ENCODE peak calls at places on chromosomes 13 and 19, in six cellular contexts. One of them, this sample, is unnamed. For H3K4me1, the result is how much of the 10 kb centered on the place peaks cover.

GRCh38 chr19:41872775-41873647 is 4.1 kb upstream of the CD79A start:
- DNase-seq in heart left ventricle: peak
- DNase-seq in mammary epithelial cell: peak
- DNase-seq in upper lobe of left lung: peak
- DNase-seq in left ventricle myocardium inferior: peak
- DNase-seq in adipocyte: peak
- DNase-seq in this sample: no peak

GRCh38 chr13:28494537-28494860 is 429 bp downstream of the FLT1 start:
- DNase-seq in heart left ventricle: peak
- DNase-seq in mammary epithelial cell: peak
- DNase-seq in upper lobe of left lung: no peak
- DNase-seq in left ventricle myocardium inferior: no peak
- DNase-seq in adipocyte: peak
- DNase-seq in this sample: no peak

GRCh38 chr13:62357887-62358645 is 942.4 kb upstream of the PCDH20 start:
- DNase-seq in heart left ventricle: no peak
- DNase-seq in mammary epithelial cell: no peak
- DNase-seq in upper lobe of left lung: no peak
- DNase-seq in left ventricle myocardium inferior: no peak
- DNase-seq in adipocyte: peak
- DNase-seq in this sample: no peak

GRCh38 chr19:920051-920857 is 3.1 kb downstream of the KISS1R start:
- DNase-seq in heart left ventricle: no peak
- DNase-seq in mammary epithelial cell: peak
- DNase-seq in upper lobe of left lung: no peak
- DNase-seq in left ventricle myocardium inferior: no peak
- DNase-seq in adipocyte: peak
- DNase-seq in this sample: no peak

GRCh38 chr19:5436101-5436947 is 18.9 kb upstream of the ZNRF4 start:
- DNase-seq in heart left ventricle: no peak
- DNase-seq in mammary epithelial cell: no peak
- DNase-seq in upper lobe of left lung: no peak
- DNase-seq in left ventricle myocardium inferior: no peak
- DNase-seq in adipocyte: peak
- DNase-seq in this sample: peak

GRCh38 chr19:48492925-48493717 is 18.5 kb downstream of the LMTK3 start:
- DNase-seq in heart left ventricle: peak
- DNase-seq in mammary epithelial cell: peak
- DNase-seq in upper lobe of left lung: peak
- DNase-seq in left ventricle myocardium inferior: peak
- DNase-seq in adipocyte: peak
- DNase-seq in this sample: peak

GRCh38 chr19:32224371-32225244 is 120.8 kb upstream of the ZNF507 start:
- DNase-seq in heart left ventricle: peak
- DNase-seq in mammary epithelial cell: peak
- DNase-seq in upper lobe of left lung: peak
- DNase-seq in left ventricle myocardium inferior: peak
- DNase-seq in adipocyte: peak
- DNase-seq in this sample: peak

GRCh38 chr13:43611631-43612416 is 174.9 kb downstream of the ENOX1 start:
- DNase-seq in heart left ventricle: no peak
- DNase-seq in mammary epithelial cell: no peak
- DNase-seq in upper lobe of left lung: no peak
- DNase-seq in left ventricle myocardium inferior: no peak
- DNase-seq in adipocyte: peak
- DNase-seq in this sample: no peak

GRCh38 chr19:16435999-16436650 is 35.6 kb downstream of the EPS15L1 start:
- DNase-seq in heart left ventricle: no peak
- DNase-seq in mammary epithelial cell: no peak
- DNase-seq in upper lobe of left lung: no peak
- DNase-seq in left ventricle myocardium inferior: no peak
- DNase-seq in adipocyte: no peak
- DNase-seq in this sample: no peak

GRCh38 chr13:23651887-23652286 is 81.7 kb downstream of the TNFRSF19 start:
- DNase-seq in heart left ventricle: no peak
- DNase-seq in mammary epithelial cell: no peak
- DNase-seq in upper lobe of left lung: no peak
- DNase-seq in left ventricle myocardium inferior: no peak
- DNase-seq in adipocyte: no peak
- DNase-seq in this sample: no peak

GRCh38 chr13:105567951-105568510 is 967.4 kb downstream of the EFNB2 start:
- DNase-seq in heart left ventricle: no peak
- DNase-seq in mammary epithelial cell: no peak
- DNase-seq in upper lobe of left lung: peak
- DNase-seq in left ventricle myocardium inferior: no peak
- DNase-seq in adipocyte: no peak
- DNase-seq in this sample: no peak

GRCh38 chr19:30229524-30230174 is 142.5 kb upstream of the ZNF536 start:
- DNase-seq in heart left ventricle: no peak
- DNase-seq in mammary epithelial cell: no peak
- DNase-seq in upper lobe of left lung: no peak
- DNase-seq in left ventricle myocardium inferior: no peak
- DNase-seq in adipocyte: no peak
- DNase-seq in this sample: no peak

GRCh38 chr13:111354789-111355188 is 34.3 kb downstream of the TEX29 start:
- DNase-seq in heart left ventricle: no peak
- DNase-seq in mammary epithelial cell: no peak
- DNase-seq in upper lobe of left lung: no peak
- DNase-seq in left ventricle myocardium inferior: no peak
- DNase-seq in adipocyte: no peak
- DNase-seq in this sample: no peak

GRCh38 chr13:30441304-30441703 is 19.0 kb downstream of the UBE2L5 start:
- DNase-seq in heart left ventricle: no peak
- DNase-seq in mammary epithelial cell: no peak
- DNase-seq in upper lobe of left lung: no peak
- DNase-seq in left ventricle myocardium inferior: no peak
- DNase-seq in adipocyte: no peak
- DNase-seq in this sample: no peak

GRCh38 chr19:39401549-39402416 is 4.9 kb upstream of the ZFP36 start:
- DNase-seq in heart left ventricle: peak
- DNase-seq in mammary epithelial cell: peak
- DNase-seq in upper lobe of left lung: peak
- DNase-seq in left ventricle myocardium inferior: no peak
- DNase-seq in adipocyte: peak
- DNase-seq in this sample: peak

GRCh38 chr13:100434010-100434763 is 154.4 kb downstream of the GGACT start:
- DNase-seq in heart left ventricle: no peak
- DNase-seq in mammary epithelial cell: peak
- DNase-seq in upper lobe of left lung: no peak
- DNase-seq in left ventricle myocardium inferior: no peak
- DNase-seq in adipocyte: peak
- DNase-seq in this sample: no peak

GRCh38 chr13:30191491-30192100 is 115.8 kb downstream of the KATNAL1 start:
- DNase-seq in heart left ventricle: no peak
- DNase-seq in mammary epithelial cell: peak
- DNase-seq in upper lobe of left lung: no peak
- DNase-seq in left ventricle myocardium inferior: no peak
- DNase-seq in adipocyte: no peak
- DNase-seq in this sample: no peak

GRCh38 chr13:26017196-26017921 is 34.5 kb downstream of the SHISA2 start:
- DNase-seq in heart left ventricle: peak
- DNase-seq in mammary epithelial cell: no peak
- DNase-seq in upper lobe of left lung: peak
- DNase-seq in left ventricle myocardium inferior: no peak
- DNase-seq in adipocyte: no peak
- DNase-seq in this sample: no peak
- H3K4me1 ChIP-seq in heart left ventricle: under half
- H3K4me1 ChIP-seq in mammary epithelial cell: under half
- H3K4me1 ChIP-seq in upper lobe of left lung: under half
- H3K4me1 ChIP-seq in left ventricle myocardium inferior: under half
- H3K4me1 ChIP-seq in adipocyte: under half
- H3K4me1 ChIP-seq in this sample: under half

GRCh38 chr19:49685845-49686332 is 3.5 kb upstream of the ADM5 start:
- DNase-seq in heart left ventricle: no peak
- DNase-seq in mammary epithelial cell: no peak
- DNase-seq in upper lobe of left lung: no peak
- DNase-seq in left ventricle myocardium inferior: no peak
- DNase-seq in adipocyte: no peak
- DNase-seq in this sample: peak

GRCh38 chr19:49683814-49684250 is 5.6 kb upstream of the ADM5 start:
- DNase-seq in heart left ventricle: no peak
- DNase-seq in mammary epithelial cell: no peak
- DNase-seq in upper lobe of left lung: no peak
- DNase-seq in left ventricle myocardium inferior: no peak
- DNase-seq in adipocyte: no peak
- DNase-seq in this sample: no peak

GRCh38 chr19:49682274-49682673 is 5.2 kb downstream of the PRMT1 start:
- DNase-seq in heart left ventricle: no peak
- DNase-seq in mammary epithelial cell: no peak
- DNase-seq in upper lobe of left lung: no peak
- DNase-seq in left ventricle myocardium inferior: no peak
- DNase-seq in adipocyte: no peak
- DNase-seq in this sample: no peak

GRCh38 chr19:49684983-49685553 is 4.3 kb upstream of the ADM5 start:
- DNase-seq in heart left ventricle: no peak
- DNase-seq in mammary epithelial cell: no peak
- DNase-seq in upper lobe of left lung: no peak
- DNase-seq in left ventricle myocardium inferior: no peak
- DNase-seq in adipocyte: no peak
- DNase-seq in this sample: no peak

DNA sequence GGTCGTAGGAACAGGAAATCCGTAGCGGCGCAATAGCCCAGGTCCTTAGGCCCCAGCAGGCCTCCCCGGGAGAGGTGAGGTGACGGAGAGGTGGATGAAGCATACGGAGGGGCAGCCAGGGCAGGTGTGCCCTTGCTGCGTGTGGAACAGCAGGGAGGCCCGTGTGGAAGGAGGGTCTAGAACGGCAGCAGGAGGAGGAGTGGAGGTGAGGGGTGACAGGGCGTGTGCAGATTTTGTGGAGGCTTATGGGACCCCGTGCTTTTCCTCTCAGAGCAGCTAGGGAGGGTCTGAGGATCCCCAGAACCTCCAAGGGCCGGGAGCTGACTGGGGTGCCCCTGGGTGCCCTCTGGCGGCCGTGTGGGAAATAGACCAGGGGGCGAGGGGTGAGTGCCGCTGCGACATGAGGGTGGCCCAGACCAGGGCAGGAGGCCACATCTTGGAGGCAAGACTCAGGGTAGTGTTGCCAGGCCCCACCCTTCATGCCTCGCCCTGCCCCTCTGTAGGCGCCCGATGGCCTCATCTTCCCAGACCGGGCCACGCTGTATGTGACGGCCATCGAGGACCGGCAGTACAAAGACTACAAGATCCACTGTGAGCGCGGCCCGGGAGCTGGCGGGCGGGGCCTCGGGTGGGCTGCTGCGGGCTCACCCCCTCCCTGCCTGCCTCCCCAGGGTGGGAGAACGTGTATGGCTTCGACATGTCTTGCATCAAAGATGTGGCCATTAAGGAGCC is 5.0 kb upstream of the ADM5 start:
- DNase-seq in heart left ventricle: no peak
- DNase-seq in mammary epithelial cell: no peak
- DNase-seq in upper lobe of left lung: no peak
- DNase-seq in left ventricle myocardium inferior: no peak
- DNase-seq in adipocyte: peak
- DNase-seq in this sample: no peak
- H3K4me1 ChIP-seq in heart left ventricle: under half
- H3K4me1 ChIP-seq in mammary epithelial cell: under half
- H3K4me1 ChIP-seq in upper lobe of left lung: half or more
- H3K4me1 ChIP-seq in left ventricle myocardium inferior: half or more
- H3K4me1 ChIP-seq in adipocyte: under half
- H3K4me1 ChIP-seq in this sample: under half

GRCh38 chr13:40205771-40206240 is 460.6 kb downstream of the FOXO1 start:
- DNase-seq in heart left ventricle: no peak
- DNase-seq in mammary epithelial cell: no peak
- DNase-seq in upper lobe of left lung: no peak
- DNase-seq in left ventricle myocardium inferior: no peak
- DNase-seq in adipocyte: no peak
- DNase-seq in this sample: no peak
- H3K4me1 ChIP-seq in heart left ventricle: under half
- H3K4me1 ChIP-seq in mammary epithelial cell: under half
- H3K4me1 ChIP-seq in upper lobe of left lung: under half
- H3K4me1 ChIP-seq in left ventricle myocardium inferior: under half
- H3K4me1 ChIP-seq in adipocyte: under half
- H3K4me1 ChIP-seq in this sample: under half

GRCh38 chr19:18830488-18830887 is 1.3 kb upstream of the UPF1 start:
- DNase-seq in heart left ventricle: no peak
- DNase-seq in mammary epithelial cell: no peak
- DNase-seq in upper lobe of left lung: no peak
- DNase-seq in left ventricle myocardium inferior: no peak
- DNase-seq in adipocyte: no peak
- DNase-seq in this sample: no peak

GRCh38 chr19:18833141-18833476 is 1.4 kb downstream of the UPF1 start:
- DNase-seq in heart left ventricle: no peak
- DNase-seq in mammary epithelial cell: no peak
- DNase-seq in upper lobe of left lung: no peak
- DNase-seq in left ventricle myocardium inferior: no peak
- DNase-seq in adipocyte: peak
- DNase-seq in this sample: no peak

GRCh38 chr19:18833849-18834643 is 2.3 kb downstream of the UPF1 start:
- DNase-seq in heart left ventricle: no peak
- DNase-seq in mammary epithelial cell: no peak
- DNase-seq in upper lobe of left lung: peak
- DNase-seq in left ventricle myocardium inferior: no peak
- DNase-seq in adipocyte: peak
- DNase-seq in this sample: no peak

GRCh38 chr19:18831524-18832330 is at the start of gene UPF1:
- DNase-seq in heart left ventricle: peak
- DNase-seq in mammary epithelial cell: peak
- DNase-seq in upper lobe of left lung: peak
- DNase-seq in left ventricle myocardium inferior: peak
- DNase-seq in adipocyte: peak
- DNase-seq in this sample: peak

GRCh38 chr19:18832331-18833140 is 777 bp downstream of the UPF1 start:
- DNase-seq in heart left ventricle: peak
- DNase-seq in mammary epithelial cell: peak
- DNase-seq in upper lobe of left lung: peak
- DNase-seq in left ventricle myocardium inferior: no peak
- DNase-seq in adipocyte: peak
- DNase-seq in this sample: peak
- H3K4me1 ChIP-seq in heart left ventricle: half or more
- H3K4me1 ChIP-seq in mammary epithelial cell: under half
- H3K4me1 ChIP-seq in upper lobe of left lung: under half
- H3K4me1 ChIP-seq in left ventricle myocardium inferior: half or more
- H3K4me1 ChIP-seq in adipocyte: under half
- H3K4me1 ChIP-seq in this sample: under half

GRCh38 chr19:6745965-6746364 is 6.5 kb downstream of the TRIP10 start:
- DNase-seq in heart left ventricle: no peak
- DNase-seq in mammary epithelial cell: no peak
- DNase-seq in upper lobe of left lung: no peak
- DNase-seq in left ventricle myocardium inferior: no peak
- DNase-seq in adipocyte: no peak
- DNase-seq in this sample: no peak
- H3K4me1 ChIP-seq in heart left ventricle: under half
- H3K4me1 ChIP-seq in mammary epithelial cell: under half
- H3K4me1 ChIP-seq in upper lobe of left lung: under half
- H3K4me1 ChIP-seq in left ventricle myocardium inferior: half or more
- H3K4me1 ChIP-seq in adipocyte: half or more
- H3K4me1 ChIP-seq in this sample: under half

DNA sequence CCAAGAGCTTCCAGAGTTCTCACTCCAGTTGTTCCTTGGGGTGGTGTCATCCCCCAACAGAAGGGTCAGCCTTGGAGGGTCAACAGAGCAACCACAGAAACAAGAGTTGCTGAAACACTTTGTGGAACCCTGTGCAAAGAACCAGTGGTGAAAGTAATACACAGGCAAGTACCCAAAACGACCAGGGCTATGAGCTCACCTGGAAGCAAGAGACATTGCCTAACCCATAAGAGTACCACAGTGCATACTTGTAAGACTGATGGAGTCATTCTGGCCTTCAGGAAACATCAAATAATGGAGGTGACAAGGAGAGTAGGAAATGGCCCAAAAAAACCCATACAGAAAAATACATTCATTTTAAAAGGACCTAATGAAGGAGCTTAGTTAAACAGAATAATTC is 184.3 kb upstream of the TSC22D1 start:
- DNase-seq in heart left ventricle: no peak
- DNase-seq in mammary epithelial cell: peak
- DNase-seq in upper lobe of left lung: peak
- DNase-seq in left ventricle myocardium inferior: no peak
- DNase-seq in adipocyte: no peak
- DNase-seq in this sample: no peak
- H3K4me1 ChIP-seq in heart left ventricle: under half
- H3K4me1 ChIP-seq in mammary epithelial cell: half or more
- H3K4me1 ChIP-seq in upper lobe of left lung: under half
- H3K4me1 ChIP-seq in left ventricle myocardium inferior: under half
- H3K4me1 ChIP-seq in adipocyte: under half
- H3K4me1 ChIP-seq in this sample: under half

This sample was measured in ovary.